ENCODE peak calls at places on chromosomes 7 and 10, in seven cellular contexts. P, K, O, W, M, T and R are unnamed samples.

GRCh38 chr10:58952747-58953466 is 223.5 kb upstream of the PHYHIPL start:
- DNase-seq in P (peak; percentile 24), K (peak; percentile 76), O (no peak), W (peak; percentile 67), M (peak; percentile 55), T (peak; percentile 49), R (peak; percentile 69)

GRCh38 chr10:10223129-10223528 is 794.5 kb upstream of the CELF2 start:
- DNase-seq in P (no peak), K (no peak), O (no peak), W (no peak), M (no peak), T (no peak), R (no peak)

GRCh38 chr10:13276749-13277394 is 23.0 kb downstream of the PHYH start:
- DNase-seq in P (no peak), K (no peak), O (no peak), W (peak; percentile 68), M (no peak), T (no peak), R (peak; percentile 50)

GRCh38 chr10:62244785-62245595 is 23.7 kb downstream of the RTKN2 start:
- DNase-seq in P (peak; percentile 53), K (peak; percentile 21), O (no peak), W (peak; percentile 90), M (peak; percentile 81), T (peak; percentile 76), R (peak; percentile 89)

GRCh38 chr7:136303162-136303561 is 326.0 kb upstream of the MTPN start:
- DNase-seq in P (no peak), K (no peak), O (no peak), W (peak; percentile 1), M (no peak), T (peak; percentile 2), R (peak; percentile 1)

GRCh38 chr10:58992830-58993460 is 183.5 kb upstream of the PHYHIPL start:
- DNase-seq in P (no peak), K (no peak), O (no peak), W (no peak), M (peak; percentile 45), T (no peak), R (no peak)

GRCh38 chr7:157545681-157546060 is 208.9 kb downstream of the DNAJB6 start:
- DNase-seq in P (no peak), K (no peak), O (no peak), W (no peak), M (no peak), T (no peak), R (no peak)

GRCh38 chr7:73894851-73895441 is 34.0 kb downstream of the TMEM270 start:
- DNase-seq in P (no peak), K (peak; percentile 44), O (peak; percentile 94), W (peak; percentile 61), M (no peak), T (peak; percentile 8), R (peak; percentile 64)

GRCh38 chr7:68185641-68186040 is 1189.0 kb downstream of the TYW1 start:
- DNase-seq in P (no peak), K (no peak), O (no peak), W (no peak), M (no peak), T (no peak), R (no peak)

GRCh38 chr10:102674566-102674965 is 30.3 kb downstream of the TRIM8 start:
- DNase-seq in P (no peak), K (no peak), O (no peak), W (no peak), M (no peak), T (peak; percentile 8), R (no peak)

GRCh38 chr7:74199551-74200355 is 10.1 kb upstream of the LAT2 start:
- DNase-seq in P (peak; percentile 78), K (no peak), O (no peak), W (peak; percentile 47), M (no peak), T (no peak), R (no peak)

DNA sequence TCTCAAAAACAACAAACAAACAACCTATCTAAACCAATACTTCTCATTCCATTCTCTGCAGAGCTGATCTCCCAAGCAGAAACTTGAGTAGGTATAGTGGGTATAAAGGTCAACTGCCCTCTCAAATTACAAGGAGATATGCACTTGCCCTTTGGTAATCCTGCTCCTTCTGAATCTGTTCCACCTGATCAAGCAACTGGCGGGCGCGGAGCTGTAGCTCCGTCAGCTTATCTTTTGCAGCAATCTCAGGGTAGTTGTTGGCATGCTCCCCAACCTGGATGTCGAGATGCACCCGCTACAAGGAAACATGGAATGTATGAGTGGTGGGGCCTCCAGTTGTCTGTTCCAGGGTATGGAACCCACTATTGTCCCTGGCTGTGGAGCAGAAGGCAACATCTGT is 1.1 kb downstream of the TMED4 start:
- DNase-seq in P (no peak), K (peak; percentile 44), O (no peak), W (no peak), M (no peak), T (no peak), R (no peak)
- H3K4me3 ChIP-seq in P (peak overlapping the region; percentile 98), K (peak overlapping the region; percentile 72), O (peak overlapping the region; percentile 96), W (peak overlapping the region; percentile 89), M (peak overlapping the region; percentile 75), T (peak overlapping the region; percentile 96), R (peak overlapping the region; percentile 85)

GRCh38 chr10:131937832-131938231 is 37.0 kb downstream of the PPP2R2D start:
- DNase-seq in P (no peak), K (no peak), O (no peak), W (no peak), M (no peak), T (no peak), R (no peak)

GRCh38 chr10:131934769-131935168 is 34.0 kb downstream of the PPP2R2D start:
- DNase-seq in P (no peak), K (no peak), O (no peak), W (no peak), M (no peak), T (no peak), R (no peak)

GRCh38 chr10:131935260-131935659 is 34.5 kb downstream of the PPP2R2D start:
- DNase-seq in P (no peak), K (no peak), O (no peak), W (no peak), M (no peak), T (no peak), R (no peak)

GRCh38 chr10:131938681-131939080 is 37.9 kb downstream of the PPP2R2D start:
- DNase-seq in P (no peak), K (no peak), O (no peak), W (no peak), M (no peak), T (no peak), R (no peak)

GRCh38 chr10:131936756-131937155 is 35.9 kb downstream of the PPP2R2D start:
- DNase-seq in P (no peak), K (no peak), O (no peak), W (no peak), M (no peak), T (no peak), R (no peak)
- H3K4me3 ChIP-seq in P (no peak overlapping the region), K (no peak overlapping the region), O (no peak overlapping the region), W (no peak overlapping the region), M (no peak overlapping the region), T (no peak overlapping the region), R (no peak overlapping the region)

GRCh38 chr10:22436526-22436892 is 91.2 kb downstream of the SPAG6 start:
- DNase-seq in P (no peak), K (no peak), O (no peak), W (no peak), M (no peak), T (no peak), R (no peak)
- H3K4me3 ChIP-seq in P (peak overlapping the region; percentile 60), K (peak overlapping the region; percentile 16), O (peak overlapping the region; percentile 92), W (peak overlapping the region; percentile 68), M (peak overlapping the region; percentile 77), T (peak overlapping the region; percentile 78), R (peak overlapping the region; percentile 64)

GRCh38 chr10:93199221-93199681 is 125.6 kb downstream of the CYP26A1 start:
- DNase-seq in P (no peak), K (peak; percentile 51), O (peak; percentile 79), W (peak; percentile 91), M (peak; percentile 26), T (peak; percentile 29), R (peak; percentile 38)
- H3K4me3 ChIP-seq in P (no peak overlapping the region), K (no peak overlapping the region), O (peak overlapping the region; percentile 60), W (peak overlapping the region; percentile 35), M (no peak overlapping the region), T (no peak overlapping the region), R (peak overlapping the region; percentile 51)

GRCh38 chr7:112207106-112207592 is 654 bp downstream of the ZNF277 start:
- DNase-seq in P (no peak), K (no peak), O (no peak), W (peak; percentile 24), M (peak; percentile 17), T (no peak), R (no peak)
- H3K4me3 ChIP-seq in P (peak overlapping the region; percentile 76), K (peak overlapping the region; percentile 64), O (peak overlapping the region; percentile 86), W (peak overlapping the region; percentile 97), M (peak overlapping the region; percentile 84), T (peak overlapping the region; percentile 80), R (peak overlapping the region; percentile 98)

GRCh38 chr10:822661-823367 is 108.7 kb downstream of the LARP4B start:
- DNase-seq in P (no peak), K (no peak), O (no peak), W (no peak), M (peak; percentile 56), T (no peak), R (no peak)
- H3K4me3 ChIP-seq in P (no peak overlapping the region), K (no peak overlapping the region), O (no peak overlapping the region), W (no peak overlapping the region), M (no peak overlapping the region), T (no peak overlapping the region), R (no peak overlapping the region)

GRCh38 chr10:68957284-68957615 is 1.3 kb downstream of the DDX21 start:
- DNase-seq in P (no peak), K (no peak), O (no peak), W (no peak), M (no peak), T (no peak), R (no peak)
- H3K4me3 ChIP-seq in P (peak overlapping the region; percentile 99), K (peak overlapping the region; percentile 80), O (peak overlapping the region; percentile 99), W (peak overlapping the region; percentile 99), M (peak overlapping the region; percentile 87), T (peak overlapping the region; percentile 100), R (peak overlapping the region; percentile 99)

DNA sequence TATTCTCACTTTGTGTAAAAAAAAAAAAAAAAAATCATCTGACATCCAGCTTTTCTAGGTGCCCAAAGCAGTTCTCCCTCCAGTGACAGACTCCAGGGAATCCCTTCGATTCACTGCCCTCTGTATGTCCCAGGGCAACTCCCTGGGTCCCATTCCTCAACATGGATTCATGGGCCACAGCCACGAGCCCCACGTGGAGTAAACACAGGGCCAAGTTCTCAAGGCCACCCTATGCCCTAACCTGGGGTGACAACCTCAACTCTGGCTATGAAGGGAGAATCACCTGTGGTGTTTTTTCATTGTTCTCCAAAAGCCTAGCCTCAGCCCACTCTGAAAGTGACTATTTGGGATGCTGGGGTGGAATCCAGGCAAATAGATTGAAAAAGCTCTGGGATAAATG is 3.4 kb downstream of the BNIP3 start:
- DNase-seq in P (no peak), K (peak; percentile 50), O (no peak), W (no peak), M (no peak), T (no peak), R (no peak)
- H3K4me3 ChIP-seq in P (no peak overlapping the region), K (no peak overlapping the region), O (no peak overlapping the region), W (no peak overlapping the region), M (no peak overlapping the region), T (no peak overlapping the region), R (no peak overlapping the region)